ENCODE peak calls at places on chromosomes 5 and 9, in ten cellular contexts. One of them, this sample, is unnamed. For H3K36me3, the result is how much of the 10 kb centered on the place peaks cover.

GRCh38 chr5:74624931-74625505 is 15.5 kb downstream of the ENC1 start:
- DNase-seq in pancreas: no peak
- DNase-seq in WERI-Rb-1: peak
- DNase-seq in transverse colon: no peak
- DNase-seq in GM23338: no peak
- DNase-seq in tibial artery: no peak
- DNase-seq in testis: no peak
- DNase-seq in BJ: no peak
- DNase-seq in sigmoid colon: no peak
- DNase-seq in right atrium auricular region: no peak
- DNase-seq in this sample: no peak

GRCh38 chr5:142722146-142722545 is 36.3 kb upstream of the FGF1 start:
- DNase-seq in testis: no peak
- DNase-seq in transverse colon: no peak
- DNase-seq in BJ: no peak
- DNase-seq in GM23338: no peak
- DNase-seq in WERI-Rb-1: no peak
- DNase-seq in tibial artery: no peak
- DNase-seq in right atrium auricular region: no peak
- DNase-seq in pancreas: no peak
- DNase-seq in sigmoid colon: no peak
- DNase-seq in this sample: no peak

GRCh38 chr9:96048954-96049831 is 173.7 kb downstream of the ERCC6L2 start:
- DNase-seq in transverse colon: no peak
- DNase-seq in testis: peak
- DNase-seq in GM23338: no peak
- DNase-seq in pancreas: peak
- DNase-seq in BJ: no peak
- DNase-seq in tibial artery: peak
- DNase-seq in WERI-Rb-1: no peak
- DNase-seq in sigmoid colon: peak
- DNase-seq in right atrium auricular region: no peak
- DNase-seq in this sample: no peak

GRCh38 chr9:22975921-22976320 is 529.3 kb downstream of the DMRTA1 start:
- DNase-seq in tibial artery: no peak
- DNase-seq in sigmoid colon: no peak
- DNase-seq in pancreas: no peak
- DNase-seq in testis: no peak
- DNase-seq in BJ: no peak
- DNase-seq in WERI-Rb-1: no peak
- DNase-seq in right atrium auricular region: no peak
- DNase-seq in GM23338: no peak
- DNase-seq in transverse colon: no peak
- DNase-seq in this sample: no peak

GRCh38 chr5:132661231-132662003 is 3.4 kb downstream of the IL13 start:
- DNase-seq in pancreas: no peak
- DNase-seq in WERI-Rb-1: no peak
- DNase-seq in sigmoid colon: no peak
- DNase-seq in tibial artery: no peak
- DNase-seq in BJ: no peak
- DNase-seq in GM23338: no peak
- DNase-seq in testis: no peak
- DNase-seq in right atrium auricular region: no peak
- DNase-seq in transverse colon: no peak
- DNase-seq in this sample: peak

GRCh38 chr5:54821445-54822330 is 163.7 kb downstream of the ESM1 start:
- DNase-seq in testis: no peak
- DNase-seq in WERI-Rb-1: no peak
- DNase-seq in transverse colon: no peak
- DNase-seq in BJ: peak
- DNase-seq in right atrium auricular region: no peak
- DNase-seq in sigmoid colon: no peak
- DNase-seq in tibial artery: no peak
- DNase-seq in pancreas: no peak
- DNase-seq in GM23338: peak
- DNase-seq in this sample: no peak

GRCh38 chr5:65066385-65066784 is 297.7 kb downstream of the CWC27 start:
- DNase-seq in right atrium auricular region: no peak
- DNase-seq in BJ: no peak
- DNase-seq in GM23338: peak
- DNase-seq in tibial artery: peak
- DNase-seq in sigmoid colon: no peak
- DNase-seq in transverse colon: no peak
- DNase-seq in testis: peak
- DNase-seq in WERI-Rb-1: no peak
- DNase-seq in pancreas: no peak
- DNase-seq in this sample: peak

GRCh38 chr9:105693435-105694275 is 686 bp upstream of the TMEM38B start:
- DNase-seq in right atrium auricular region: no peak
- DNase-seq in pancreas: no peak
- DNase-seq in testis: no peak
- DNase-seq in transverse colon: no peak
- DNase-seq in WERI-Rb-1: no peak
- DNase-seq in BJ: no peak
- DNase-seq in sigmoid colon: no peak
- DNase-seq in tibial artery: no peak
- DNase-seq in GM23338: peak
- DNase-seq in this sample: no peak

GRCh38 chr5:126884269-126884819 is 107.4 kb downstream of the LMNB1 start:
- DNase-seq in WERI-Rb-1: no peak
- DNase-seq in BJ: peak
- DNase-seq in pancreas: no peak
- DNase-seq in right atrium auricular region: no peak
- DNase-seq in sigmoid colon: no peak
- DNase-seq in GM23338: no peak
- DNase-seq in tibial artery: no peak
- DNase-seq in transverse colon: no peak
- DNase-seq in testis: peak
- DNase-seq in this sample: no peak

GRCh38 chr9:131776473-131776872 is 36.6 kb upstream of the RAPGEF1 start:
- DNase-seq in GM23338: peak
- DNase-seq in pancreas: no peak
- DNase-seq in tibial artery: no peak
- DNase-seq in right atrium auricular region: no peak
- DNase-seq in WERI-Rb-1: no peak
- DNase-seq in transverse colon: no peak
- DNase-seq in sigmoid colon: no peak
- DNase-seq in BJ: no peak
- DNase-seq in testis: peak
- DNase-seq in this sample: no peak

GRCh38 chr5:40124367-40124766 is 555.3 kb upstream of the PTGER4 start:
- DNase-seq in transverse colon: no peak
- DNase-seq in WERI-Rb-1: no peak
- DNase-seq in pancreas: no peak
- DNase-seq in sigmoid colon: no peak
- DNase-seq in BJ: no peak
- DNase-seq in testis: no peak
- DNase-seq in right atrium auricular region: no peak
- DNase-seq in tibial artery: no peak
- DNase-seq in GM23338: peak
- DNase-seq in this sample: no peak

GRCh38 chr5:39031041-39031440 is 43.2 kb downstream of the RICTOR start:
- DNase-seq in testis: no peak
- DNase-seq in right atrium auricular region: no peak
- DNase-seq in pancreas: no peak
- DNase-seq in GM23338: no peak
- DNase-seq in sigmoid colon: no peak
- DNase-seq in tibial artery: no peak
- DNase-seq in BJ: no peak
- DNase-seq in WERI-Rb-1: no peak
- DNase-seq in transverse colon: no peak
- DNase-seq in this sample: no peak

GRCh38 chr5:76104027-76104426 is 20.8 kb downstream of the SV2C start:
- DNase-seq in right atrium auricular region: no peak
- DNase-seq in WERI-Rb-1: no peak
- DNase-seq in BJ: no peak
- DNase-seq in sigmoid colon: no peak
- DNase-seq in pancreas: peak
- DNase-seq in testis: peak
- DNase-seq in GM23338: peak
- DNase-seq in tibial artery: no peak
- DNase-seq in transverse colon: peak
- DNase-seq in this sample: no peak

GRCh38 chr9:122159925-122160246 is 178 bp downstream of the MORN5 start:
- DNase-seq in testis: no peak
- DNase-seq in BJ: no peak
- DNase-seq in WERI-Rb-1: no peak
- DNase-seq in pancreas: no peak
- DNase-seq in GM23338: no peak
- DNase-seq in transverse colon: no peak
- DNase-seq in tibial artery: no peak
- DNase-seq in sigmoid colon: no peak
- DNase-seq in right atrium auricular region: no peak
- DNase-seq in this sample: no peak

GRCh38 chr9:122159026-122159924 is at the start of the genes MORN5 and NDUFA8:
- DNase-seq in tibial artery: peak
- DNase-seq in BJ: peak
- DNase-seq in testis: peak
- DNase-seq in sigmoid colon: peak
- DNase-seq in transverse colon: peak
- DNase-seq in pancreas: peak
- DNase-seq in WERI-Rb-1: peak
- DNase-seq in right atrium auricular region: peak
- DNase-seq in GM23338: peak
- DNase-seq in this sample: peak

GRCh38 chr9:122162415-122162814 is 2.7 kb downstream of the MORN5 start:
- DNase-seq in testis: no peak
- DNase-seq in WERI-Rb-1: no peak
- DNase-seq in tibial artery: no peak
- DNase-seq in right atrium auricular region: no peak
- DNase-seq in pancreas: no peak
- DNase-seq in GM23338: no peak
- DNase-seq in sigmoid colon: no peak
- DNase-seq in transverse colon: no peak
- DNase-seq in BJ: no peak
- DNase-seq in this sample: no peak

DNA sequence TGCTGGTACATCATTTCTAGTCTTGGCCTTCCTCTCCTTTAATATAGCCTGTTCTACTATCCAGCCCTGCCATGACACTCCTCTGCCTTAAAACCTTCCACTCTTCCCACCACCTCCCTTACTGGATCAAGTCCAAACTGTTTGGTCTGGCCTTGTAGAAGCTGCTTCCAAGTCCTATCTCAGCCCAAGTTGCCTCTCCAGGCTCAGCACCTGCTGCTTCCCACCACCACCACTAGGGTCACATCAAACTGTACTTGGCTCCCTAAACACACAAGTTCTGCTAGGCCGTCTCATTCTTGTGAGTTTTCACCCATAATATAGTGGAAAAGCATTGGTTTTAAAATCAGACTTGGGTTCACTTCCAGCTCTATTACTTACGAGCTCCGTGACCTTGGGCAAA is 1.4 kb downstream of the NDUFA8 start:
- DNase-seq in tibial artery: no peak
- DNase-seq in testis: peak
- DNase-seq in WERI-Rb-1: peak
- DNase-seq in BJ: no peak
- DNase-seq in pancreas: no peak
- DNase-seq in sigmoid colon: no peak
- DNase-seq in right atrium auricular region: no peak
- DNase-seq in GM23338: peak
- DNase-seq in transverse colon: peak
- DNase-seq in this sample: peak
- H3K4me3 ChIP-seq in tibial artery: no peak
- H3K4me3 ChIP-seq in testis: no peak
- H3K4me3 ChIP-seq in WERI-Rb-1: no peak
- H3K4me3 ChIP-seq in BJ: no peak
- H3K4me3 ChIP-seq in pancreas: no peak
- H3K4me3 ChIP-seq in sigmoid colon: no peak
- H3K4me3 ChIP-seq in right atrium auricular region: peak
- H3K4me3 ChIP-seq in GM23338: no peak
- H3K4me3 ChIP-seq in transverse colon: no peak
- H3K4me3 ChIP-seq in this sample: no peak

DNA sequence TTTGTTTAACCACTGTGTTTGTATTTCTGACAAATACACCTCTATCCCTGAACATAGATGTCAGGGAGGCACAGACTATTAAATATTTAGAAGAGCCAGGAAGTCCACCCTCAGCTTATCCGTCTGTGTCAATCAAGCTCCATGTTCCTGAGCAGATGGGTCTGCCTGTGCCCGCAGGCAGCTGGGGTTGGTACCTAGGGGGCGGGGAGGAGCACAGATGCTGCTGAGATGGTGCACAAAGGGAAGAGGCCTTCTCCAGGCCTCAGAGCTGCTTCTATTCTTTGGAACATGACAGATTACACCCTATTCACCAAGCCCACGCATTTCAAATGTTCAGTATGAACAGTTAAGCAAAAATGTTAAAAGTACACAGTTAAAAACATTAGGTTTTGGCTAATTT is 142.1 kb downstream of the EPB41L4A start:
- DNase-seq in transverse colon: no peak
- DNase-seq in pancreas: no peak
- DNase-seq in WERI-Rb-1: peak
- DNase-seq in testis: no peak
- DNase-seq in GM23338: peak
- DNase-seq in tibial artery: no peak
- DNase-seq in right atrium auricular region: no peak
- DNase-seq in BJ: no peak
- DNase-seq in sigmoid colon: no peak
- DNase-seq in this sample: no peak
- TF ChIP-seq CTCF in transverse colon: no peak
- TF ChIP-seq CTCF in pancreas: no peak
- TF ChIP-seq CTCF in WERI-Rb-1: no peak
- TF ChIP-seq CTCF in testis: no peak
- TF ChIP-seq CTCF in GM23338: peak
- TF ChIP-seq CTCF in tibial artery: no peak
- TF ChIP-seq CTCF in right atrium auricular region: no peak
- TF ChIP-seq CTCF in BJ: no peak
- TF ChIP-seq CTCF in sigmoid colon: no peak
- TF ChIP-seq CTCF in this sample: no peak

DNA sequence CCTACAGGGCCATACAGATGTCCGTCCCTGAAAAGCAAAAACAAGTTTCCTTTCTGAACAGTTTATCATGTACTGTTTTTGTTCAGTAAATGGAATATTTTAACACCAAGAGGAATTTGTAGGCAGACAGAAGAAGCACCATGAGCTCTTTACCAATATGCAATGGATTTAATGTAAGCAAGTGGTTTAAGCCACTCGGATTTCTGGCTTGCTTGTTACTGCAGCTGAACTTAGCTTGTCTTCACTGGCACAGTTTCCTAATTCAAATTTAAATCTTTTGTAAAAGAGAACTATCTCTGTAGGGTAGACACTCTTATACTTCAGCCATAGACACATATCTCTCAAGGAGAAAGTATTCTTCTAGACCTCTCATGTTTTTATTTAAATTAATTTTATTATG is 12.7 kb upstream of the EBF1 start:
- DNase-seq in pancreas: no peak
- DNase-seq in testis: no peak
- DNase-seq in tibial artery: no peak
- DNase-seq in BJ: no peak
- DNase-seq in GM23338: no peak
- DNase-seq in WERI-Rb-1: no peak
- DNase-seq in right atrium auricular region: no peak
- DNase-seq in transverse colon: no peak
- DNase-seq in sigmoid colon: no peak
- DNase-seq in this sample: no peak
- H3K36me3 ChIP-seq in pancreas: under half
- H3K36me3 ChIP-seq in testis: under half
- H3K36me3 ChIP-seq in tibial artery: under half
- H3K36me3 ChIP-seq in BJ: under half
- H3K36me3 ChIP-seq in GM23338: under half
- H3K36me3 ChIP-seq in WERI-Rb-1: under half
- H3K36me3 ChIP-seq in right atrium auricular region: under half
- H3K36me3 ChIP-seq in transverse colon: under half
- H3K36me3 ChIP-seq in sigmoid colon: under half
- H3K36me3 ChIP-seq in this sample: under half

GRCh38 chr5:27220752-27221151 is 182.4 kb upstream of the CDH9 start:
- DNase-seq in pancreas: no peak
- DNase-seq in WERI-Rb-1: no peak
- DNase-seq in BJ: no peak
- DNase-seq in right atrium auricular region: no peak
- DNase-seq in sigmoid colon: no peak
- DNase-seq in tibial artery: no peak
- DNase-seq in testis: no peak
- DNase-seq in transverse colon: no peak
- DNase-seq in GM23338: no peak
- DNase-seq in this sample: no peak
- H3K4me3 ChIP-seq in pancreas: no peak
- H3K4me3 ChIP-seq in WERI-Rb-1: no peak
- H3K4me3 ChIP-seq in BJ: no peak
- H3K4me3 ChIP-seq in right atrium auricular region: no peak
- H3K4me3 ChIP-seq in sigmoid colon: no peak
- H3K4me3 ChIP-seq in tibial artery: no peak
- H3K4me3 ChIP-seq in testis: peak
- H3K4me3 ChIP-seq in transverse colon: no peak
- H3K4me3 ChIP-seq in GM23338: no peak
- H3K4me3 ChIP-seq in this sample: no peak

This sample was measured in GM06990.